ENCODE peak calls at places on chromosomes 2 and 18, in nine cellular contexts. R is pancreas, E is right atrium auricular region, O is LNCaP clone FGC, X is GM23338, B is Calu3, W is NB4, J is prostate gland, V is GM13977. L is an unnamed sample.

GRCh38 chr2:191382801-191383200 is 137.6 kb downstream of the MYO1B start:
- DNase-seq in J (peak; percentile 69), E (no peak), V (no peak), B (peak; percentile 72), X (no peak), R (peak; percentile 86), O (peak; percentile 95), W (no peak), L (peak; percentile 19)

GRCh38 chr2:204505946-204506345 is 39.3 kb upstream of the PARD3B start:
- DNase-seq in J (no peak), B (no peak), O (no peak), X (no peak), E (no peak), R (no peak), W (no peak), V (no peak), L (no peak)

GRCh38 chr2:216698895-216699294 is 3.5 kb upstream of the IGFBP5 start:
- DNase-seq in X (peak; percentile 89), B (peak; percentile 41), R (no peak), J (peak; percentile 36), W (peak; percentile 62), O (no peak), E (no peak), V (peak; percentile 63), L (peak; percentile 68)

GRCh38 chr2:73998451-73998850 is 13.7 kb downstream of the TET3 start:
- DNase-seq in X (no peak), J (no peak), O (no peak), B (no peak), R (no peak), W (no peak), E (no peak), V (no peak), L (no peak)

GRCh38 chr2:148253716-148254115 is 232.8 kb downstream of the MBD5 start:
- DNase-seq in E (no peak), R (no peak), X (peak; percentile 33), V (no peak), J (no peak), W (peak; percentile 41), O (no peak), B (no peak), L (peak; percentile 21)

GRCh38 chr2:59390581-59390980 is 1149.5 kb upstream of the FANCL start:
- DNase-seq in J (no peak), O (no peak), X (no peak), B (no peak), V (no peak), R (no peak), W (no peak), E (no peak), L (no peak)

GRCh38 chr2:234699456-234699855 is 202.6 kb upstream of the ARL4C start:
- DNase-seq in B (no peak), O (no peak), R (no peak), W (no peak), J (no peak), E (peak; percentile 48), V (no peak), X (no peak), L (no peak)

GRCh38 chr2:238060096-238060541 is 682 bp upstream of the SCLY start:
- DNase-seq in J (no peak), B (no peak), V (no peak), R (no peak), O (no peak), E (peak; percentile 30), W (no peak), X (peak; percentile 32), L (peak; percentile 13)

GRCh38 chr2:102481931-102482330 is 8.9 kb downstream of the SLC9A4 start:
- DNase-seq in R (no peak), J (no peak), W (no peak), O (no peak), B (no peak), V (no peak), X (no peak), E (no peak), L (no peak)

GRCh38 chr2:31877008-31877407 is 133.8 kb downstream of the MEMO1 start:
- DNase-seq in V (no peak), B (no peak), J (no peak), W (no peak), X (no peak), R (no peak), O (no peak), E (no peak), L (no peak)

DNA sequence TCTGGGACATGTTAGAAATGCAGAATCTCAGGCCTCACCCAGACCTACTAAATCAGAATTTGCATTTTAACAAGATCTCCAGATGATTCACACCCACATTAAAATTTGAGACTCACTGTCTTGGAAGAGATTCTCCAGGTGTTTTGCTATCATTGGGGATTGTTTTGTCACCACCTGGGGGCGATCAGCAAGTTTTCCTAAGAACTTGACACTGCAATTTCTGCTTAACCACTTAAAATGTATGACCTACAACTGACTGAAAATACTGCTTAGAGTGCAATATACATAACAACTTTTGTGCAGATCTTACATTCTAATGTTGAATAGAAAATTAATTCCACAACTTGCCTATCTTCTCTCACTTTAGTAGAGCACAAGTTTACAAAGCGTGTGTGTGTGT is 18.9 kb upstream of the ITGA4 start:
- DNase-seq in E (no peak), W (peak; percentile 61), J (no peak), O (no peak), X (peak; percentile 67), V (no peak), R (no peak), B (peak; percentile 11), L (no peak)
- TF ChIP-seq CTCF in E (no peak), W (peak; percentile 50), J (no peak), O (peak; percentile 25), X (peak; percentile 62), V (no peak), R (no peak), B (no peak), L (no peak)

DNA sequence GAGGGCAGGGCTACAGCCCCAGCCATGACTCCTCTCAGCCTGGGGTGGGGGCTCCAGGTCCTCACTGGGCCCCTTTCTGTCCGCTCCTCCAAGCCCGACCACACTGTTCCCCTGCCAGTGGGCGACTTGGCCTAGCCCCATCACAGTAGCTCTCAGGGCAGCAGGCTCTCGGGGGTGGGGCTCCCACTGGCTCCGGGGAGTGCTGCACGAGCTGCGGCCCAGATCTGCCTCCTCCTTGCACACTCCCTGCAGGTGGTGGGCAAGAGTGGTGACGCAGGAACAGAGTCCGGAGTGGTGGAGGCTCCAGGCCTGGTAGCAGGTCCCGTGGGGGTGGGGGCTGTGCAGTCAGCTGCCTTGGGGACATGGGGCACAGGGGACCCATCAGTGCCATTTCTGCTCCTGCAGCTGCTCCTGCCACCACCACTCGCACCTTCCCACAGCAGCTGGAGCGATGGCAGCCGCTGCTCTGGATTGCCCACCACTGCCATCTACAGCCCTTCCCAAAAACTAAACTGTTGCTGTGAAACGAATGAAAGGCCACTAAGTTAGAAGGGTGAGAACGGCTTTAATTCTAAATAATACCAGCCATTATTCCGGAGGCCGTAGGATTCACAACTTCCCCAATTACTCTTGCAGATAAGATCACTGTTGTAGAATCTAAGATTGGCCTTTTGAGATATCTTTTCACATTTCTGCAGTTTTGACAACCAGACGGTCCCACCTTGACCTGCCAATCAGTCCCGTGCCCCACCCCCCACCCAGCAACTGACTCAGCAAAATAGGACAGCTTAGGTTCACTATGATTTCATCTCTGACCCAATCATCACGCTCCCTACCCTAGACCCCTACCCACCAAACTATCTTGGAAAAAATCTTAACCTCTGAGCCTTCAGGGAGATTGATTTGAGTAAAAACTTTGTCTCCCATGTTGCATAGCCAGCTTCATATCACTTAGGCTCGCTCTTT is 530.2 kb downstream of the DCC start:
- DNase-seq in V (no peak), R (peak; percentile 13), E (no peak), W (no peak), O (no peak), X (peak; percentile 62), J (no peak), B (no peak), L (no peak)
- TF ChIP-seq CTCF in V (no peak), R (no peak), E (no peak), W (no peak), O (peak; percentile 3), X (peak; percentile 74), J (no peak), B (no peak), L (no peak)

GRCh38 chr18:59400407-59400806 is 41.3 kb upstream of the LMAN1 start:
- DNase-seq in X (no peak), B (no peak), W (no peak), E (no peak), R (no peak), V (no peak), J (no peak), O (no peak), L (no peak)

DNA sequence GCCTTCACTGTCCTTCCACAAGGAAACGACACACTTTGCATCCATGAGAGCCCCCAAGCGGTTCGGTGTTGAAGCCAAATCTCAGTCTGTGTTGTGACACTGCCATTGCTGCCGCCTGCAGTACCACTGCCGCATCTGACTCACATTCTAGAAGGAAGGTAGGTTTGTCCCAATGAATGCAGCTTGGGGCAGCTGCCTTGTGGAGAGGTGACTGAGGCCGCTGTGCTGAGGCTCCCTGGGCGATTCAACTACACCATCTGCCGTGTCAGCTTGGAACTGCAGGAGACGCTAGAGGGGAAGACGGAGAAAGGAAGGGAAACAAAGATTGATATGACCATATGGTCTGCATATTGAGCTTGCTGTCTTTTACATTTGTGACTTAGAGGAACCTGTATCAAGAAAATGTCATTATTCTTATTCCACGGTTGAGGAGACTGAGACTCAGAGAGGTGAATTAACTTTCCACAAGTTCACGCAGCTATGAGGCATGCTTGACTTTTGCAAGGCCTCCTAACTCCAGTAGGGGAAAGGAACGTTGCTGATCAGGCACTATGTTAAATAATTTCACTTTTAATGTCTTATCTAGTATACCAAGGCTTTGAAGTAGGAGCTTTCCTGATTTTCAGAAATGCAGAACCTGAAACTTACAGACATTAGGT is 43.5 kb upstream of the LMAN1 start:
- DNase-seq in V (peak; percentile 84), E (no peak), O (peak; percentile 91), W (peak; percentile 85), B (peak; percentile 89), R (peak; percentile 88), J (peak; percentile 66), X (peak; percentile 97), L (peak; percentile 59)
- TF ChIP-seq CTCF in V (peak; percentile 93), E (peak; percentile 93), O (peak; percentile 91), W (peak; percentile 77), B (peak; percentile 98), R (peak; percentile 83), J (peak; percentile 89), X (peak; percentile 93), L (peak; percentile 88)

GRCh38 chr2:172307800-172308199 is 119.6 kb upstream of the ITGA6 start:
- DNase-seq in J (peak; percentile 38), R (no peak), W (no peak), V (no peak), B (peak; percentile 31), E (no peak), X (no peak), O (no peak), L (no peak)

GRCh38 chr2:172313715-172314341 is 113.6 kb upstream of the ITGA6 start:
- DNase-seq in E (no peak), R (no peak), B (no peak), V (no peak), O (no peak), X (no peak), W (no peak), J (no peak), L (no peak)

GRCh38 chr2:172311921-172312345 is 115.5 kb upstream of the ITGA6 start:
- DNase-seq in J (peak; percentile 28), X (no peak), E (peak; percentile 58), B (no peak), O (no peak), V (no peak), R (no peak), W (no peak), L (no peak)

GRCh38 chr2:172305066-172305465 is 122.3 kb upstream of the ITGA6 start:
- DNase-seq in X (no peak), V (no peak), R (no peak), O (no peak), E (no peak), B (no peak), J (no peak), W (no peak), L (no peak)

GRCh38 chr2:172308253-172308935 is 119.0 kb upstream of the ITGA6 start:
- DNase-seq in R (no peak), X (no peak), V (no peak), B (no peak), E (no peak), O (no peak), J (peak; percentile 60), W (no peak), L (no peak)
- TF ChIP-seq CTCF in R (no peak), X (no peak), V (no peak), B (no peak), E (no peak), O (no peak), J (no peak), W (no peak), L (no peak)

L was measured in RWPE1.